ENCODE peak calls at places on chromosomes 2 and 18, in seven cellular contexts. S, T, A, Z, Q, E and W are unnamed samples.

GRCh38 chr2:233413046-233413445 is 58.8 kb downstream of the DGKD start:
- DNase-seq in S (no peak), T (no peak), A (no peak), Z (no peak), Q (no peak), E (no peak), W (no peak)

GRCh38 chr2:133452146-133452545 is 116.1 kb downstream of the NCKAP5 start:
- DNase-seq in S (no peak), T (no peak), A (no peak), Z (no peak), Q (no peak), E (no peak), W (no peak)

GRCh38 chr18:33210575-33211189 is 229.8 kb downstream of the CCDC178 start:
- DNase-seq in S (no peak), T (no peak), A (no peak), Z (no peak), Q (no peak), E (peak), W (peak)

GRCh38 chr18:72086421-72086820 is 457.7 kb downstream of the CBLN2 start:
- DNase-seq in S (peak), T (peak), A (no peak), Z (no peak), Q (no peak), E (peak), W (no peak)

GRCh38 chr18:40249390-40250080 is 1705.5 kb upstream of the PIK3C3 start:
- DNase-seq in S (no peak), T (peak), A (no peak), Z (no peak), Q (no peak), E (no peak), W (no peak)

GRCh38 chr2:137190411-137191190 is 425.3 kb downstream of the THSD7B start:
- DNase-seq in S (no peak), T (no peak), A (no peak), Z (no peak), Q (no peak), E (no peak), W (no peak)

GRCh38 chr2:173184031-173185004 is 108.7 kb downstream of the MAP3K20 start:
- DNase-seq in S (no peak), T (peak), A (no peak), Z (no peak), Q (peak), E (peak), W (no peak)

GRCh38 chr2:225735844-225736243 is 336.3 kb downstream of the NYAP2 start:
- DNase-seq in S (no peak), T (peak), A (no peak), Z (no peak), Q (no peak), E (peak), W (no peak)

GRCh38 chr2:11863513-11864328 is 117.3 kb downstream of the LPIN1 start:
- DNase-seq in S (peak), T (peak), A (peak), Z (peak), Q (peak), E (peak), W (peak)

GRCh38 chr18:30982285-30982992 is 60.1 kb downstream of the DSC3 start:
- DNase-seq in S (no peak), T (no peak), A (no peak), Z (no peak), Q (no peak), E (no peak), W (no peak)

GRCh38 chr2:239544141-239544800 is 143.5 kb upstream of the HDAC4 start:
- DNase-seq in S (no peak), T (no peak), A (no peak), Z (no peak), Q (peak), E (peak), W (no peak)

GRCh38 chr2:47022399-47022798 is 106.8 kb upstream of the MCFD2 start:
- DNase-seq in S (no peak), T (no peak), A (no peak), Z (no peak), Q (no peak), E (no peak), W (no peak)

GRCh38 chr2:172927381-172928357 is 148.0 kb upstream of the MAP3K20 start:
- DNase-seq in S (no peak), T (no peak), A (no peak), Z (no peak), Q (peak), E (peak), W (no peak)

GRCh38 chr2:147968571-147968970 is 52.0 kb downstream of the ORC4 start:
- DNase-seq in S (no peak), T (no peak), A (no peak), Z (no peak), Q (no peak), E (no peak), W (no peak)

GRCh38 chr2:199471443-199472057 is 13.8 kb upstream of the SATB2 start:
- DNase-seq in S (peak), T (peak), A (peak), Z (no peak), Q (no peak), E (no peak), W (peak)

GRCh38 chr18:42510540-42510939 is 555.5 kb downstream of the PIK3C3 start:
- DNase-seq in S (no peak), T (no peak), A (no peak), Z (no peak), Q (no peak), E (no peak), W (no peak)

GRCh38 chr2:58503909-58504308 is 262.8 kb upstream of the FANCL start:
- DNase-seq in S (no peak), T (no peak), A (no peak), Z (no peak), Q (no peak), E (no peak), W (no peak)

GRCh38 chr2:58805126-58805525 is 564.0 kb upstream of the FANCL start:
- DNase-seq in S (no peak), T (no peak), A (no peak), Z (no peak), Q (no peak), E (no peak), W (no peak)

GRCh38 chr2:9990735-9991134 is 39.2 kb downstream of the GRHL1 start:
- DNase-seq in S (no peak), T (no peak), A (no peak), Z (no peak), Q (no peak), E (no peak), W (no peak)

GRCh38 chr2:10947005-10947440 is 35.3 kb downstream of the KCNF1 start:
- DNase-seq in S (no peak), T (peak), A (no peak), Z (no peak), Q (no peak), E (no peak), W (no peak)

GRCh38 chr18:70172225-70172624 is 33.3 kb downstream of the RTTN start:
- DNase-seq in S (no peak), T (peak), A (no peak), Z (no peak), Q (no peak), E (peak), W (no peak)

GRCh38 chr18:30622635-30623034 is 419.9 kb downstream of the DSC3 start:
- DNase-seq in S (no peak), T (no peak), A (no peak), Z (no peak), Q (no peak), E (no peak), W (no peak)

GRCh38 chr2:880201-880970 is 70.3 kb upstream of the SNTG2 start:
- DNase-seq in S (no peak), T (no peak), A (no peak), Z (no peak), Q (no peak), E (no peak), W (no peak)

GRCh38 chr2:175010848-175011254 is 5.7 kb upstream of the CHN1 start:
- DNase-seq in S (no peak), T (no peak), A (no peak), Z (no peak), Q (no peak), E (no peak), W (no peak)

GRCh38 chr18:2846241-2846637 is 567 bp upstream of the EMILIN2 start:
- DNase-seq in S (no peak), T (peak), A (peak), Z (no peak), Q (peak), E (no peak), W (peak)

GRCh38 chr2:164675698-164676097 is 54.4 kb upstream of the GRB14 start:
- DNase-seq in S (no peak), T (no peak), A (no peak), Z (no peak), Q (no peak), E (no peak), W (no peak)

DNA sequence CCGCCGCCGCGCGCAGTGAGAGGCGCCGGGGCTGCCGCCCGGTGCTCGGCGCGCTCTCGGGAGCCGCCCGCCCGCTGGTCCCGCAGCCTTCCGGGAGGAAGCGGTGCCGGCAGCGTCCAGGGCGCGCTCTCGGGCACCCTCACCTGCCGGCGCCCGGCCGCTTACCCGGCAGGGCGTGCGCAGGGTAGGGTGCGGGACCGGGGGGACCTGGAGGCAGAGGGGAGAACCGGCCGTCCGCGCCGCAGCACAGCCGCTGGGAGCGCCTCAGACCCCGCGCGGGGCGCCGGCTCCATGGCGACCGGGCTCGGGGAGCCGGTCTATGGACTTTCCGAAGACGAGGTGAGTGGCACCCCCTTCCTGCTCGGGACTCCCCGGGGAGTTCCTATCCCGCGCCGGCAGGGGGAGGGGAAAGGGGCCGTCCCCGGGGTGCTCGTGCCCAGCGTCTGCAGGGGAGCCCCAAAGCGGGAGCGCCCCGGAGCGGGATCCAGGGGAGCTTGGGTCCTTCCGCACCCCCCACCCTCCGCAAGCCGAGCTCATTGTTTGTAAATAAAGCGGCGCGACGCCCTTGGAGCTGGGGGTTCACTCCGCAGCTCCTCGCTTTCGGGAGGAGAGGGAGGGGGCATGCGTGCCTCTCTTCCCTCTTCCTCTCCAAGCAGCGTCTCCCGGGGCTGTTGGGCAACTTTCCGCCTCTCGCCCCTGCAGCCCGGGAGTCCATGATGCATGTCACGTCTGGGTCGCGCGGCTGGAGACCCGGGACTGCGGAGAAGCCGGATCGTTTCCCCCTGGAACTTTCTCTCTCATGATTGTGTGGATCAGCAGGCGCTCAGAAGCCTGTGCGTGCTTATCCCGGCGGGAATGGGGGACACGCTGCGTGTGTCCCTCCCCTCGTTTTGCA is 591 bp downstream of the NEDD4L start:
- DNase-seq in S (peak), T (peak), A (peak), Z (peak), Q (peak), E (no peak), W (no peak)
- TF ChIP-seq CTCF in S (no peak), T (no peak), A (no peak), Z (peak), Q (no peak), E (no peak), W (no peak)

GRCh38 chr2:219002395-219003266 is 9.4 kb upstream of the CRYBA2 start:
- DNase-seq in S (peak), T (no peak), A (peak), Z (no peak), Q (no peak), E (no peak), W (peak)
- TF ChIP-seq CTCF in S (peak), T (peak), A (peak), Z (no peak), Q (peak), E (peak), W (peak)

DNA sequence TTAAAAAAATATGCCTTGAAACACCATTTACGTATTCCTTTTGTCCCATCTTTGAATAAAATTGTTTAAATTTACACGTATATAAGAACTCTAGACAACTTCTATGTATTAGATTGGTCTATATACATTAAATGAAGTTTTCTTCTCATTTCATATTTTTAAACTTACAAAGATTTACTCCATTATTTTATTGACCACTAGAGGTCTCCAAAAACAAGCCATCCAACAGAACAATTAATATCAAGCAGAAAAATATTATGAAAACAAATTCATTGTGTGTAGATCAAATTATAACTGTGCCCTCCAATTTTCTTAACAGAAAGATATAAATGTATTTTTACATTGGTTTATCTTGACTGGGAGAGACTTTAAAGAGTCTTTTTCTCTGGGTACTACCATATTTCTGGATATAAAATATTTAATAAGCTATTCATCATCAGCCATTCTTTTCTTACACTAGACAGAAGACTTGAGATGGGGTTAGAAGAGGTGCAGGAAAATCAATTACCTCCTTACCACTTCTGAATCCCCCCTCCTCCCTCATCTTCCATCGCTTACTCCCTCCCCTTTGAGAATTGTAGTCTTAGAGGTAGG is 66.5 kb downstream of the DPP4 start:
- DNase-seq in S (no peak), T (peak), A (no peak), Z (no peak), Q (no peak), E (no peak), W (no peak)
- TF ChIP-seq CTCF in S (no peak), T (peak), A (peak), Z (peak), Q (peak), E (peak), W (no peak)

GRCh38 chr2:72940361-72940760 is 23.0 kb downstream of the EMX1 start:
- DNase-seq in S (no peak), T (no peak), A (no peak), Z (no peak), Q (no peak), E (no peak), W (no peak)

GRCh38 chr2:72942293-72942692 is 25.0 kb downstream of the EMX1 start:
- DNase-seq in S (no peak), T (no peak), A (no peak), Z (no peak), Q (no peak), E (no peak), W (no peak)

GRCh38 chr2:72938455-72938854 is 21.1 kb downstream of the EMX1 start:
- DNase-seq in S (no peak), T (no peak), A (no peak), Z (no peak), Q (no peak), E (no peak), W (no peak)

GRCh38 chr2:72942881-72943418 is 25.6 kb downstream of the EMX1 start:
- DNase-seq in S (no peak), T (no peak), A (no peak), Z (no peak), Q (no peak), E (no peak), W (no peak)

GRCh38 chr2:72940786-72941185 is 23.5 kb downstream of the EMX1 start:
- DNase-seq in S (no peak), T (no peak), A (no peak), Z (no peak), Q (no peak), E (peak), W (no peak)
- TF ChIP-seq CTCF in S (no peak), T (no peak), A (no peak), Z (no peak), Q (no peak), E (no peak), W (no peak)

GRCh38 chr2:187593697-187594096 is 39.5 kb upstream of the TFPI start:
- DNase-seq in S (no peak), T (no peak), A (no peak), Z (no peak), Q (no peak), E (no peak), W (no peak)

GRCh38 chr2:187593098-187593497 is 38.9 kb upstream of the TFPI start:
- DNase-seq in S (no peak), T (no peak), A (no peak), Z (no peak), Q (no peak), E (no peak), W (no peak)

GRCh38 chr2:187590175-187590574 is 35.9 kb upstream of the TFPI start:
- DNase-seq in S (no peak), T (no peak), A (no peak), Z (no peak), Q (no peak), E (no peak), W (no peak)

GRCh38 chr2:187594801-187595200 is 40.6 kb upstream of the TFPI start:
- DNase-seq in S (no peak), T (no peak), A (no peak), Z (no peak), Q (no peak), E (no peak), W (no peak)
- TF ChIP-seq CTCF in S (no peak), T (no peak), A (no peak), Z (no peak), Q (no peak), E (no peak), W (no peak)

DNA sequence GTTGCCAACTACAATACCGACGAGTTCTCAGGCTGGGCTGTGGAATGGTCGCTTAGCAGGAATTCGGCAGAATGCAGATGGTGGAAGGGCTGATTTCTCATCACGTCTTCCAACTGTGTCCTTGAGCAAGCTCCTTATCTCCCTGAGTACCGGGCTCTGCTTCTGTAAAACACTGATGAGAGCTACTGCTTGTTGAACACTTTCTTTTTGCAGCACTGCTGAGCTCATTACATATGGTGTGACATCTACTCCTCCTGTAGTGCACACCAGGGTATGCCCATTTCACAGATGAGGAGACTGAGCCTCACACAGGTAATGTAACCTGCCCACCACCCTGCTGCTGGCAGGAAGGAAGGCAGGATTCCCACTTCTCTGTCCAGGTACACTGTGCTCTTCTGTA is 8.3 kb downstream of the IL1R2 start:
- DNase-seq in S (no peak), T (no peak), A (no peak), Z (no peak), Q (no peak), E (no peak), W (no peak)
- TF ChIP-seq CTCF in S (no peak), T (no peak), A (no peak), Z (no peak), Q (no peak), E (no peak), W (no peak)

DNA sequence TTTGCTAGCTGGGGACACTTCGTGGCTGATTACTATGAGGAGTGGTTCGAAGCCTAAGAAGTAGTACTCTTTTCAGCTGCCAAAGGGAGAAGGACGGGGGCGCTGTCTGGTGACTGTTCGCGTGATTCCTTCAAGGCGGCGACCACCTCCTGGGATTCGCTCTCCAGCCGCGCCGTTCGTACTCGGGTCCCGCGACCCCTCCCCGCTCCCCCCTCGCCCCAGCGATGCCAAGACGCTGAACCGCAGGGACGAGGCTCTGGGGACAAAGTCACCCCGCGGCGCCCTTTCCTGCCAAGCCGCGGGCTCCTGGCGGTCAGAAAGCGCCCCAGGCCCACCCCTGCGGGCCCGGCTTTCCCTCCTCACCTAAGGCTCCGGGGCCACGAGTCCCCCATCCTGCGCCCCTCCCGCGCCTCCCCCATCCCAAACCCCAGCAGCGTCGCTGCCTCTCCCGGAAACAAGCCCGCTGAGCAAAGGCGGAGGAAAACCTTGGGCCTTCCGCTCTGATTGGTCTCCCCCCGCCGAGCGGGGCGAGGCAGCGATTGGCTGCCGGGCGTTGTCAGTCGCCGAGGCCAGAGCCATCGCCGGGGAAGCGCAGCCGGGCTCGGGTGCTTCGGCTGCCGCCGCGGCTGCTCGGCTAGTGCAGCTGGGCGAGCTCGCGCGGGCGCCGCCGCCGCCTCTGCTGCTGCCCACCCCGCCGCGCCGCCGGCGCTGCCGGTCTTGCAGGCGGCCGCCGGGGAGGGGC is 404.3 kb downstream of the XIRP2 start:
- DNase-seq in S (peak), T (peak), A (peak), Z (no peak), Q (peak), E (peak), W (peak)
- TF ChIP-seq CTCF in S (no peak), T (no peak), A (peak), Z (no peak), Q (peak), E (peak), W (no peak)

GRCh38 chr2:34567128-34567527 is 968.0 kb upstream of the FAM98A start:
- DNase-seq in S (no peak), T (no peak), A (no peak), Z (no peak), Q (no peak), E (peak), W (no peak)

DNA sequence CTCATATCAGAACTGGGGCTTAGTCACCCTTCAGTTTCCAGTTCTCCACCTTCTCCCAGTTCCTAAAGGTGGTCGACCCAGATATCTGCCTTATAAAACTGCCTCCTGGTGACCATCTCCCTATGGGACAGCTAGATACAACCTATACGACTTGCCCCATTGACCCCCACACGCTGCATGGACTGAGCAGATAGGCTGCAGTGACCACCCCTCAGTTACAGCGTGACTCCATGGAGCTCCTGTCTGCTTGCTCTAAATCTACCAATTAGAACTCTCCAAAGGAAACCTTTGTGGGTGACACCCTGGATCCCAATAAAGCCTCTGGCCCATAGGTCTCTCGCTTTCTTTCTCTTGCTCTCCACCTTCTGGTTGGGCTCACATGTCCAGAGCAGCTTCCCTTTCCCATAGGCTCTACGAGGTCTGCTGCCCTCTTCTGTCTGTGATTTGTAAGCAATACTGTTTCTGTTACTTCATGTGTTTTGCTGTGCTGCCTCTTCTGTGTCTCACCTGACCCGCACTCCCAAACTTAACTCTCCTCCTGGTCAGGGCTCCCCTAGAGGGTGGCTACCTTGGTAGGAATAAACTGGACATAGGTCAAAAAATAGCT is 971.3 kb upstream of the FAM98A start:
- DNase-seq in S (no peak), T (peak), A (no peak), Z (no peak), Q (no peak), E (peak), W (peak)
- TF ChIP-seq CTCF in S (no peak), T (no peak), A (peak), Z (no peak), Q (no peak), E (peak), W (no peak)